ENCODE peak calls at places on chromosomes 4 and X, in four cellular contexts. Z is activated T-cell treated with anti-CD3 and anti-CD28 coated beads for 48 hours, A is right atrium auricular region, G is left ventricle myocardium inferior. X is an unnamed sample.

GRCh38 chrX:102835504-102836146 is 101.4 kb upstream of the RAB40AL start:
- DNase-seq in Z (no peak), A (no peak), G (no peak), X (no peak)

GRCh38 chr4:156329779-156330178 is 376.1 kb upstream of the CTSO start:
- DNase-seq in Z (no peak), A (no peak), G (no peak), X (no peak)

GRCh38 chr4:18209448-18209847 is 187.9 kb upstream of the LCORL start:
- DNase-seq in Z (no peak), A (no peak), G (no peak), X (no peak)

GRCh38 chrX:148542481-148543255 is 42.3 kb downstream of the AFF2 start:
- DNase-seq in Z (no peak), A (no peak), G (no peak), X (no peak)

GRCh38 chr4:80071643-80072606 is 1.1 kb downstream of the ANTXR2 start:
- DNase-seq in Z (peak; percentile 35), A (peak; percentile 62), G (peak; percentile 47), X (peak; percentile 82)

GRCh38 chr4:507745-508512 is 8.9 kb downstream of the PIGG start:
- DNase-seq in Z (no peak), A (no peak), G (no peak), X (no peak)

GRCh38 chr4:6576512-6576911 is 1.5 kb downstream of the MAN2B2 start:
- DNase-seq in Z (no peak), A (no peak), G (no peak), X (peak; percentile 72)

GRCh38 chr4:41361831-41362646 is 105.3 kb downstream of the UCHL1 start:
- DNase-seq in Z (no peak), A (no peak), G (no peak), X (no peak)

GRCh38 chr4:6527683-6528595 is 47.0 kb upstream of the MAN2B2 start:
- DNase-seq in Z (no peak), A (no peak), G (no peak), X (no peak)

GRCh38 chr4:89915151-89915550 is 20.5 kb downstream of the MMRN1 start:
- DNase-seq in Z (no peak), A (no peak), G (no peak), X (no peak)